ENCODE peak calls at places on chromosomes 5 and 9, in eight cellular contexts. K, L, U, H, P, D, N and B are unnamed samples. For H3K27me3 and H3K36me3, the result is how much of the 10 kb centered on the place peaks cover.

GRCh38 chr5:91038180-91038808 is 344.8 kb downstream of the ARRDC3 start:
- DNase-seq in D (no peak), K (no peak), P (no peak), H (no peak), N (peak), L (no peak), U (no peak), B (no peak)

GRCh38 chr5:82073179-82073578 is 101.4 kb downstream of the ATG10 start:
- DNase-seq in D (no peak), H (peak), P (no peak), L (no peak), K (no peak), U (no peak), N (no peak), B (no peak)

GRCh38 chr9:22237497-22238363 is 208.9 kb upstream of the DMRTA1 start:
- DNase-seq in D (no peak), L (no peak), P (peak), N (peak), H (peak), K (no peak), U (no peak), B (no peak)

GRCh38 chr9:6382681-6383080 is 30.3 kb upstream of the UHRF2 start:
- DNase-seq in K (no peak), P (no peak), N (no peak), H (no peak), L (no peak), D (no peak), U (no peak), B (no peak)

GRCh38 chr5:172944741-172945140 is 14.5 kb upstream of the RPL26L1 start:
- DNase-seq in N (no peak), K (no peak), L (no peak), U (no peak), H (no peak), D (no peak), P (no peak), B (no peak)

GRCh38 chr9:110257971-110258370 is 1.7 kb upstream of the TXN start:
- DNase-seq in N (no peak), L (no peak), K (no peak), D (no peak), U (no peak), P (no peak), H (peak), B (no peak)

GRCh38 chr5:80408475-80408875 is 611 bp downstream of the ZFYVE16 start:
- DNase-seq in N (peak), K (peak), L (peak), D (no peak), P (peak), H (peak), U (peak), B (peak)

GRCh38 chr5:135150767-135151166 is 116.7 kb upstream of the PITX1 start:
- DNase-seq in U (no peak), K (no peak), N (no peak), L (no peak), D (no peak), H (no peak), P (no peak), B (no peak)

GRCh38 chr5:57863661-57864060 is 381.1 kb upstream of the ACTBL2 start:
- DNase-seq in P (no peak), U (no peak), H (peak), K (no peak), D (no peak), L (no peak), N (no peak), B (no peak)

GRCh38 chr9:130240410-130241197 is 25.0 kb upstream of the HMCN2 start:
- DNase-seq in U (peak), K (no peak), H (peak), P (peak), D (no peak), N (peak), L (peak), B (peak)

GRCh38 chr5:38188591-38188990 is 69.8 kb upstream of the EGFLAM start:
- DNase-seq in L (no peak), U (no peak), P (no peak), K (no peak), H (no peak), N (no peak), D (no peak), B (no peak)

GRCh38 chr5:38189031-38189632 is 69.2 kb upstream of the EGFLAM start:
- DNase-seq in H (no peak), U (no peak), L (no peak), N (peak), K (no peak), P (peak), D (no peak), B (no peak)

GRCh38 chr5:38190111-38190510 is 68.2 kb upstream of the EGFLAM start:
- DNase-seq in K (no peak), U (no peak), H (no peak), N (no peak), P (no peak), L (no peak), D (no peak), B (no peak)

GRCh38 chr5:38184627-38185026 is 73.7 kb upstream of the EGFLAM start:
- DNase-seq in K (no peak), N (no peak), H (no peak), U (no peak), L (no peak), D (no peak), P (no peak), B (no peak)

DNA sequence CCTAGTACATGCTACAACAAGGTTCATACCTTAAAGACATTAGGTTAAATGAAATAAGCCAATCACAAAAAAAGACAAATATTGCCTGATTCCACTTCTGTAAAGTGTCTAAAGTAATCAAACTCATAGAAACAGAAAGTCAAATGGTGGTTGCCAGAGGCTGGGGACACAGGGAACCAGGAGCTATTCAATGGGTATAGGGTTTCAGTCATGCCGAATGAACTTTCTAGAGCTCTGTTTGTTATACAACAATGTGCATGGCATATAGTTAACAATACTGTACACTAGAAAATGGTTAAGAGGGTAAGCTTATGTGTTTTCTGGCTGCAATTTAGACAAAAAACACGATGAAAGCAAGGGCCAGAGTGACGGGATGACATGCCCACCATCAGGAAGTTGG is 70.8 kb upstream of the EGFLAM start:
- DNase-seq in K (no peak), D (no peak), N (no peak), U (no peak), H (no peak), L (no peak), P (no peak), B (no peak)
- H3K27me3 ChIP-seq in K (under half), D (under half), N (under half), U (under half), H (half or more), L (under half), P (under half), B (under half)

GRCh38 chr5:115962565-115963402 is 509 bp downstream of the LVRN start:
- DNase-seq in D (no peak), K (peak), P (no peak), N (peak), L (no peak), U (no peak), H (peak), B (peak)
- H3K4me3 ChIP-seq in D (no peak), K (peak), P (peak), N (no peak), L (peak), U (peak), H (peak), B (peak)

GRCh38 chr9:133049043-133049442 is 12.7 kb upstream of the CEL start:
- DNase-seq in D (no peak), K (no peak), P (no peak), U (no peak), N (no peak), L (no peak), H (no peak), B (no peak)

GRCh38 chr9:133048595-133048994 is 13.2 kb upstream of the CEL start:
- DNase-seq in N (peak), D (no peak), L (no peak), H (peak), P (no peak), U (no peak), K (no peak), B (peak)

GRCh38 chr9:133046196-133046899 is 15.4 kb upstream of the CEL start:
- DNase-seq in D (no peak), L (no peak), H (no peak), K (no peak), P (no peak), N (no peak), U (no peak), B (peak)

GRCh38 chr9:133045132-133045531 is 14.3 kb downstream of the GTF3C5 start:
- DNase-seq in H (no peak), U (no peak), L (no peak), P (no peak), N (no peak), D (no peak), K (no peak), B (no peak)

DNA sequence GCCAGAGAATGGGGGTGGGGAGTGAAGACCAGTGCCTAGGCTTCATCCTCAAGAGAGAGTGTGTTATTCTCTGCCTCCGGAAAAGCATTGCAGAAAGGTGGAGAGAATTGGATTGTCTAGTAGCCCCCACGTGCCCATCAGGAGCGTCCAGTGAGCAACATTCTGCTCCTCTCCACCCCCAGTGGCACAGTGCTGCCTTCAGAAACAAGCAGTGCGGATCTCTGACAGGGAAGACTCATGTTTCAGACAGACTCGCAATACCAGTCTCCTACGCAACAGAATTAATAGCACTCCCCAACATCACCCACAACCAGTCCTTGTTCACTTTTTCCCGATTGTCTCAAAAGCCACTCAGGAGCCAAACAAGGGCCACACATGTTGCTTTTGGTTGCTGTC is 14.9 kb upstream of the CEL start:
- DNase-seq in D (no peak), U (no peak), N (no peak), H (no peak), L (no peak), P (no peak), K (no peak), B (no peak)
- H3K36me3 ChIP-seq in D (under half), U (under half), N (under half), H (half or more), L (under half), P (under half), K (under half), B (under half)

GRCh38 chr5:170078931-170079330 is 26.8 kb upstream of the FOXI1 start:
- DNase-seq in K (no peak), L (no peak), D (no peak), N (no peak), H (no peak), U (no peak), P (no peak), B (no peak)

GRCh38 chr5:170076211-170076610 is 29.5 kb upstream of the FOXI1 start:
- DNase-seq in P (no peak), H (no peak), D (no peak), K (no peak), L (no peak), U (no peak), N (no peak), B (no peak)

GRCh38 chr5:170077526-170077925 is 28.2 kb upstream of the FOXI1 start:
- DNase-seq in U (no peak), H (no peak), D (no peak), P (no peak), N (no peak), K (no peak), L (no peak), B (no peak)

GRCh38 chr5:170078458-170078857 is 27.2 kb upstream of the FOXI1 start:
- DNase-seq in D (no peak), P (no peak), K (no peak), L (no peak), N (no peak), H (no peak), U (no peak), B (no peak)

GRCh38 chr5:170076707-170077106 is 29.0 kb upstream of the FOXI1 start:
- DNase-seq in N (no peak), P (no peak), H (no peak), L (no peak), D (no peak), K (no peak), U (no peak), B (no peak)
- H3K27me3 ChIP-seq in N (under half), P (under half), H (under half), L (under half), D (under half), K (under half), U (under half), B (under half)

DNA sequence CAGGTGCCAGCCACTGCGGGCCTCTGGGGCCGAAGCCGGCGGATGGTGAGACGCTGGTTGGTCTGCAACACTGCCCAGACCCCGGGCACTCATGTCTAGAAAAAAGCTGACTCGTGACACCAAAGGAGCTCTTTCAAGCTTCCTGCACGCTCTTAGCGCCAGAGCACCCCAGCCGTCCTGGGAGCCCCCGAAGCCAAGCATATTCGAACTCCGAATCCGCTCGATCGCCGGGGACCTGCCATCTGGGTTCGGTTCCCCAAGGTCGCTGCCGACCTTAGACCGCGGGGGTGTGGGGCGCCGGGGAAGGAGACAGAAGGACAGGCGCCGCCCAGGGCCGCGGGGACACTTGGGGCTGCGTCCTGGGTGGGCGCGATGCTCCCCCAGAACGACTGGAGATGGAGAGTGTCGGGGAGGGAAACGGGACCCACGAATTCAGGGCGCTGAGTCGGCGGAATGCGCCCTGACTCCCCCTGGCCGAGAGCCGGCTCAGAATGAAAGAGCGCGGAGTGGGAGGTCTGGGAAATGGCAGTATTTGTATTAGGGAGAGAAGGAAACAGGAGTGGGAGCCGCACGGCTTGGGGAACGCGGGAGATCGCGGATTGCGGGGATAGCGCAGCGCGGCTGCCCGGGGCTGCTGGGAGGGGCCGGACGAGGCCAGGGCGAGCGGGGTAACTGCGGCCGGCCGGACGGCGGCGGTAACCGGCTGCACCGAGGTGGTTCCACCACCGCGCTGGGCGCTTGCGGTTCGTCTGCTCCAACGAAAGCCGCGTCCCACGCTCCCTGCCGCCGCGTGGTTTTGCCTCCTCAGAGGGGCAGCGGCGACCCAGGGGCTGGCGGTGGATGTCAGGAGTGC is 20.1 kb upstream of the MARCHF6 start:
- DNase-seq in H (peak), P (no peak), L (no peak), N (peak), K (peak), D (no peak), U (no peak), B (peak)
- H3K4me3 ChIP-seq in H (peak), P (no peak), L (peak), N (peak), K (peak), D (peak), U (peak), B (peak)

DNA sequence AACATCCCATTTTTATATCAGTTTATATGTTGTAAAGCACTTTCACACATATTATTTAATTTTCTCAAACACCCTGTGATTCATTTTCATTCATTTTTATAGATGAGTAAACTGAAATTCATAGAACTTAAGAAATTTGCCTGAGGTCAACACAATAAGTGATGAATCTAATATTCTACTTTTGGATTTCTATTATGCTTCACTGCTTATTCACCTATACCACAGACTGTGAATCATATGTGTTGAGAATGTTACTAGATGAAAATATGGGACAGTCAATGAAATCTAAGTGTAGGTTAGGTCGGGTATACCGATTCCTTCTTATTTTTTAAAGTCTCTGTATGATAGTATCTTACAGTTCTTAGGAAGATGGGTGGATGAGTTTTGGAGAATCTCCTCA is 24.8 kb downstream of the CDC37L1 start:
- DNase-seq in P (no peak), U (no peak), L (no peak), K (no peak), H (no peak), D (no peak), N (no peak), B (no peak)
- H3K36me3 ChIP-seq in P (under half), U (under half), L (under half), K (under half), H (under half), D (under half), N (under half), B (under half)

GRCh38 chr5:77636423-77637169 is 1.9 kb downstream of the OTP start:
- DNase-seq in H (no peak), L (no peak), N (peak), U (no peak), P (no peak), D (no peak), K (no peak), B (no peak)

GRCh38 chr5:77637170-77638074 is 1.1 kb downstream of the OTP start:
- DNase-seq in U (no peak), H (no peak), L (no peak), N (peak), K (no peak), D (no peak), P (no peak), B (no peak)

GRCh38 chr5:77632526-77633268 is 5.8 kb downstream of the OTP start:
- DNase-seq in D (no peak), L (no peak), P (no peak), N (peak), U (no peak), H (no peak), K (no peak), B (no peak)

GRCh38 chr5:77635617-77636422 is 2.7 kb downstream of the OTP start:
- DNase-seq in N (peak), K (no peak), H (no peak), P (no peak), D (no peak), L (no peak), U (no peak), B (no peak)

GRCh38 chr5:77635073-77635472 is 3.4 kb downstream of the OTP start:
- DNase-seq in H (no peak), P (no peak), D (no peak), U (no peak), K (no peak), N (no peak), L (no peak), B (no peak)
- H3K27me3 ChIP-seq in H (half or more), P (half or more), D (half or more), U (under half), K (under half), N (half or more), L (under half), B (half or more)